ENCODE peak calls at places on chromosomes 13 and 19, in ten cellular contexts. N is A549, Y is kidney, J is tibial artery, X is heart left ventricle, A is adrenal gland, I is GM20000, S is foreskin fibroblast, H is thoracic aorta, P is AG04449. Q is an unnamed sample.

GRCh38 chr19:6056801-6057650 is 53.3 kb downstream of the RFX2 start:
- DNase-seq in N (peak; percentile 51), Y (peak; percentile 79), J (peak; percentile 92), X (no peak), A (peak; percentile 88), I (no peak), S (peak; percentile 89), H (peak; percentile 84), P (peak; percentile 53), Q (peak; percentile 66)

GRCh38 chr13:74768521-74769090 is 634.4 kb upstream of the KLF12 start:
- DNase-seq in N (no peak), Y (no peak), J (no peak), X (no peak), A (no peak), I (no peak), S (no peak), H (no peak), P (no peak), Q (no peak)

GRCh38 chr19:6551607-6552450 is 21.0 kb downstream of the TNFSF9 start:
- DNase-seq in N (peak; percentile 64), Y (peak; percentile 64), J (no peak), X (no peak), A (no peak), I (peak; percentile 80), S (no peak), H (no peak), P (no peak), Q (no peak)

GRCh38 chr13:51370116-51370515 is 30.6 kb downstream of the SERPINE3 start:
- DNase-seq in N (no peak), Y (no peak), J (no peak), X (no peak), A (no peak), I (no peak), S (peak; percentile 30), H (no peak), P (peak; percentile 17), Q (no peak)

GRCh38 chr13:51832471-51833152 is 12.4 kb downstream of the TMEM272 start:
- DNase-seq in N (peak; percentile 21), Y (no peak), J (no peak), X (no peak), A (peak; percentile 46), I (peak; percentile 54), S (no peak), H (no peak), P (no peak), Q (no peak)

GRCh38 chr13:108980237-108980636 is 350.8 kb downstream of the MYO16 start:
- DNase-seq in N (no peak), Y (no peak), J (no peak), X (no peak), A (no peak), I (no peak), S (no peak), H (no peak), P (no peak), Q (no peak)

GRCh38 chr19:42272989-42273406 is 3.9 kb downstream of the CIC start:
- DNase-seq in N (no peak), Y (peak; percentile 77), J (peak; percentile 61), X (no peak), A (no peak), I (no peak), S (no peak), H (no peak), P (no peak), Q (no peak)

GRCh38 chr13:50646070-50646469 is 197.4 kb downstream of the DLEU7 start:
- DNase-seq in N (no peak), Y (no peak), J (no peak), X (no peak), A (no peak), I (no peak), S (no peak), H (no peak), P (no peak), Q (no peak)

GRCh38 chr13:48156466-48156865 is 61.6 kb upstream of the MED4 start:
- DNase-seq in N (no peak), Y (no peak), J (no peak), X (peak; percentile 69), A (no peak), I (no peak), S (no peak), H (no peak), P (no peak), Q (peak; percentile 35)

GRCh38 chr13:31807090-31807541 is 67.8 kb downstream of the RXFP2 start:
- DNase-seq in N (no peak), Y (no peak), J (no peak), X (no peak), A (no peak), I (no peak), S (no peak), H (no peak), P (no peak), Q (no peak)

GRCh38 chr19:48244289-48244688 is 11.4 kb downstream of the CARD8 start:
- DNase-seq in N (no peak), Y (no peak), J (no peak), X (no peak), A (no peak), I (no peak), S (no peak), H (no peak), P (no peak), Q (no peak)

GRCh38 chr19:888615-889385 is 4.2 kb downstream of the MED16 start:
- DNase-seq in N (no peak), Y (no peak), J (no peak), X (no peak), A (no peak), I (peak; percentile 74), S (no peak), H (no peak), P (no peak), Q (no peak)

GRCh38 chr13:105878119-105878518 is 657.3 kb downstream of the EFNB2 start:
- DNase-seq in N (no peak), Y (no peak), J (no peak), X (no peak), A (no peak), I (no peak), S (no peak), H (no peak), P (no peak), Q (no peak)

GRCh38 chr13:75319244-75319643 is 162.7 kb downstream of the TBC1D4 start:
- DNase-seq in N (no peak), Y (no peak), J (no peak), X (no peak), A (no peak), I (no peak), S (peak; percentile 16), H (no peak), P (no peak), Q (no peak)

GRCh38 chr19:5952193-5953033 is 25.5 kb downstream of the RANBP3 start:
- DNase-seq in N (no peak), Y (peak; percentile 49), J (no peak), X (no peak), A (no peak), I (no peak), S (no peak), H (no peak), P (no peak), Q (no peak)

GRCh38 chr19:55251296-55252081 is 7.3 kb downstream of the PPP6R1 start:
- DNase-seq in N (no peak), Y (peak; percentile 68), J (no peak), X (peak; percentile 17), A (no peak), I (peak; percentile 42), S (no peak), H (no peak), P (no peak), Q (peak; percentile 56)

GRCh38 chr19:14375055-14375581 is 6.1 kb upstream of the ADGRE5 start:
- DNase-seq in N (no peak), Y (no peak), J (no peak), X (peak; percentile 66), A (peak; percentile 53), I (peak; percentile 58), S (no peak), H (no peak), P (no peak), Q (no peak)

GRCh38 chr13:20274466-20274865 is 42.3 kb upstream of the GJB6 start:
- DNase-seq in N (no peak), Y (no peak), J (no peak), X (no peak), A (no peak), I (no peak), S (no peak), H (no peak), P (no peak), Q (peak; percentile 28)

GRCh38 chr13:101382701-101383100 is 33.6 kb downstream of the NALCN start:
- DNase-seq in N (no peak), Y (no peak), J (no peak), X (no peak), A (no peak), I (no peak), S (no peak), H (no peak), P (no peak), Q (no peak)

GRCh38 chr13:42363941-42364612 is 92.1 kb downstream of the AKAP11 start:
- DNase-seq in N (peak; percentile 4), Y (no peak), J (no peak), X (no peak), A (no peak), I (no peak), S (peak; percentile 4), H (no peak), P (no peak), Q (no peak)
- TF ChIP-seq CTCF in N (no peak), Y (no peak), J (no peak), X (no peak), A (no peak), I (no peak), S (no peak), H (no peak), P (no peak), Q (no peak)

DNA sequence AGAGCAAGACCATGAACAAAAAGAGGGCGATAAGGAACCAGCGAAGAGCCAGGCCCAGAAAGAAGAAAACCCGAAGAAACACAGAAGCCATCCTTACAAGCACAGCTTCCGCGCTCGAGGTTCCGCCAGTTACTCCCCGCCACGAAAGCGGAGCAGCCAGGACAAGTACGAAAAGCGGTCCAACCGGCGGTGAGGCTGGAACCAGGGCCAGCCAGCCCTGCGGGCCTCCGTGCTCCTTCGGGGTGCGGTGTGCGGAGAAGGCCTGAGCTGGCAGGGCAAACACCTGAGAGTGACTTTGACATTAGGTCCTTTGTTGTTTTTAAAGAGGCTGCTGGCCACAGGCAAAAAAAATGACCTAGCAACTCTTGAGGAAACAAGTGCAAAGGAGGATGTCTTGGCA is 44.1 kb downstream of the POLR1D start:
- DNase-seq in N (no peak), Y (peak; percentile 59), J (no peak), X (peak; percentile 54), A (no peak), I (no peak), S (no peak), H (no peak), P (no peak), Q (no peak)
- TF ChIP-seq CTCF in N (no peak), Y (no peak), J (no peak), X (no peak), A (no peak), I (no peak), S (no peak), H (no peak), P (no peak), Q (no peak)

GRCh38 chr19:12838182-12838890 is at the start of gene MAST1:
- DNase-seq in N (no peak), Y (no peak), J (no peak), X (no peak), A (no peak), I (peak; percentile 94), S (no peak), H (no peak), P (no peak), Q (peak; percentile 61)
- TF ChIP-seq CTCF in N (peak; percentile 69), Y (peak; percentile 42), J (no peak), X (no peak), A (no peak), I (peak; percentile 88), S (no peak), H (no peak), P (peak; percentile 38), Q (peak; percentile 37)

GRCh38 chr19:17775245-17775927 is 19.6 kb upstream of the B3GNT3 start:
- DNase-seq in N (no peak), Y (no peak), J (no peak), X (no peak), A (no peak), I (no peak), S (no peak), H (no peak), P (no peak), Q (peak; percentile 75)
- TF ChIP-seq CTCF in N (peak; percentile 62), Y (no peak), J (no peak), X (no peak), A (peak; percentile 36), I (peak; percentile 35), S (peak; percentile 60), H (peak; percentile 27), P (peak; percentile 63), Q (peak; percentile 76)

Q was measured in Calu3.